ENCODE peak calls at places on chromosome 21, in ten cellular contexts. One of them, this sample, is unnamed.

GRCh38 chr21:41168391-41169257 is 664 bp downstream of the BACE2 start:
- DNase-seq in posterior cingulate gyrus: peak; percentile 62
- DNase-seq in left cardiac atrium: peak; percentile 74
- DNase-seq in AG08396: peak; percentile 73
- DNase-seq in astrocyte of the spinal cord: peak; percentile 62
- DNase-seq in GM12892: no peak
- DNase-seq in NCI-H2171: no peak
- DNase-seq in CD8-positive, alpha-beta T cell: no peak
- DNase-seq in activated naive CD8-positive, alpha-beta T cell treated with anti-CD3 and anti-CD28 coated beads, Interleukin-2, amount 50 U/mL, for 24 hours: peak; percentile 6
- DNase-seq in anterior cingulate cortex: peak; percentile 36
- DNase-seq in this sample: peak; percentile 42

GRCh38 chr21:44074315-44074958 is 32.8 kb upstream of the PWP2 start:
- DNase-seq in posterior cingulate gyrus: no peak
- DNase-seq in left cardiac atrium: no peak
- DNase-seq in AG08396: no peak
- DNase-seq in astrocyte of the spinal cord: no peak
- DNase-seq in GM12892: no peak
- DNase-seq in NCI-H2171: no peak
- DNase-seq in CD8-positive, alpha-beta T cell: peak; percentile 49
- DNase-seq in activated naive CD8-positive, alpha-beta T cell treated with anti-CD3 and anti-CD28 coated beads, Interleukin-2, amount 50 U/mL, for 24 hours: no peak
- DNase-seq in anterior cingulate cortex: no peak
- DNase-seq in this sample: no peak

GRCh38 chr21:14900611-14901010 is 164.2 kb downstream of the NRIP1 start:
- DNase-seq in posterior cingulate gyrus: no peak
- DNase-seq in left cardiac atrium: no peak
- DNase-seq in AG08396: no peak
- DNase-seq in astrocyte of the spinal cord: peak; percentile 67
- DNase-seq in GM12892: no peak
- DNase-seq in NCI-H2171: no peak
- DNase-seq in CD8-positive, alpha-beta T cell: no peak
- DNase-seq in activated naive CD8-positive, alpha-beta T cell treated with anti-CD3 and anti-CD28 coated beads, Interleukin-2, amount 50 U/mL, for 24 hours: no peak
- DNase-seq in anterior cingulate cortex: no peak
- DNase-seq in this sample: no peak

GRCh38 chr21:15207231-15207630 is 142.4 kb upstream of the NRIP1 start:
- DNase-seq in posterior cingulate gyrus: no peak
- DNase-seq in left cardiac atrium: no peak
- DNase-seq in AG08396: no peak
- DNase-seq in astrocyte of the spinal cord: no peak
- DNase-seq in GM12892: no peak
- DNase-seq in NCI-H2171: no peak
- DNase-seq in CD8-positive, alpha-beta T cell: no peak
- DNase-seq in activated naive CD8-positive, alpha-beta T cell treated with anti-CD3 and anti-CD28 coated beads, Interleukin-2, amount 50 U/mL, for 24 hours: no peak
- DNase-seq in anterior cingulate cortex: no peak
- DNase-seq in this sample: no peak

GRCh38 chr21:41170442-41170841 is 2.5 kb downstream of the BACE2 start:
- DNase-seq in posterior cingulate gyrus: no peak
- DNase-seq in left cardiac atrium: peak; percentile 43
- DNase-seq in AG08396: peak; percentile 55
- DNase-seq in astrocyte of the spinal cord: peak; percentile 25
- DNase-seq in GM12892: peak; percentile 31
- DNase-seq in NCI-H2171: no peak
- DNase-seq in CD8-positive, alpha-beta T cell: no peak
- DNase-seq in activated naive CD8-positive, alpha-beta T cell treated with anti-CD3 and anti-CD28 coated beads, Interleukin-2, amount 50 U/mL, for 24 hours: peak; percentile 18
- DNase-seq in anterior cingulate cortex: no peak
- DNase-seq in this sample: peak; percentile 29

GRCh38 chr21:26405735-26406361 is 167.2 kb downstream of the CYYR1 start:
- DNase-seq in posterior cingulate gyrus: no peak
- DNase-seq in left cardiac atrium: no peak
- DNase-seq in AG08396: peak; percentile 43
- DNase-seq in astrocyte of the spinal cord: peak; percentile 85
- DNase-seq in GM12892: no peak
- DNase-seq in NCI-H2171: no peak
- DNase-seq in CD8-positive, alpha-beta T cell: no peak
- DNase-seq in activated naive CD8-positive, alpha-beta T cell treated with anti-CD3 and anti-CD28 coated beads, Interleukin-2, amount 50 U/mL, for 24 hours: peak; percentile 4
- DNase-seq in anterior cingulate cortex: no peak
- DNase-seq in this sample: no peak

GRCh38 chr21:46116189-46116845 is 18.4 kb downstream of the COL6A2 start:
- DNase-seq in posterior cingulate gyrus: peak; percentile 3
- DNase-seq in left cardiac atrium: peak; percentile 14
- DNase-seq in AG08396: no peak
- DNase-seq in astrocyte of the spinal cord: no peak
- DNase-seq in GM12892: peak; percentile 13
- DNase-seq in NCI-H2171: no peak
- DNase-seq in CD8-positive, alpha-beta T cell: no peak
- DNase-seq in activated naive CD8-positive, alpha-beta T cell treated with anti-CD3 and anti-CD28 coated beads, Interleukin-2, amount 50 U/mL, for 24 hours: no peak
- DNase-seq in anterior cingulate cortex: no peak
- DNase-seq in this sample: peak; percentile 8

GRCh38 chr21:41695513-41695912 is 71.3 kb downstream of the RIPK4 start:
- DNase-seq in posterior cingulate gyrus: no peak
- DNase-seq in left cardiac atrium: no peak
- DNase-seq in AG08396: no peak
- DNase-seq in astrocyte of the spinal cord: no peak
- DNase-seq in GM12892: no peak
- DNase-seq in NCI-H2171: no peak
- DNase-seq in CD8-positive, alpha-beta T cell: no peak
- DNase-seq in activated naive CD8-positive, alpha-beta T cell treated with anti-CD3 and anti-CD28 coated beads, Interleukin-2, amount 50 U/mL, for 24 hours: no peak
- DNase-seq in anterior cingulate cortex: no peak
- DNase-seq in this sample: no peak

GRCh38 chr21:44441041-44441400 is 14.3 kb upstream of the LRRC3 start:
- DNase-seq in posterior cingulate gyrus: no peak
- DNase-seq in left cardiac atrium: no peak
- DNase-seq in AG08396: no peak
- DNase-seq in astrocyte of the spinal cord: no peak
- DNase-seq in GM12892: no peak
- DNase-seq in NCI-H2171: no peak
- DNase-seq in CD8-positive, alpha-beta T cell: no peak
- DNase-seq in activated naive CD8-positive, alpha-beta T cell treated with anti-CD3 and anti-CD28 coated beads, Interleukin-2, amount 50 U/mL, for 24 hours: no peak
- DNase-seq in anterior cingulate cortex: no peak
- DNase-seq in this sample: no peak

This sample was measured in left ventricle myocardium inferior.